ENCODE peak calls at places on chromosomes 6 and 20, in nine cellular contexts. V is RCC 7860; U is iris pigment epithelial cell; Q is omental fat pad; X is hypothalamus; C is endodermal cell; M is activated CD8-positive, alpha-beta T cell treated with anti-CD3 and anti-CD28 coated beads, Interleukin-2, amount 10 ng/mL, durations not matched to agents 7 days and 5 days; I is DMS153; Z is KBM-7. T is an unnamed sample.

GRCh38 chr20:25669826-25670422 is 26.7 kb downstream of the ZNF337 start:
- DNase-seq in V (no peak), U (peak), Q (no peak), X (no peak), C (peak), M (no peak), I (no peak), Z (no peak), T (no peak)

GRCh38 chr6:118980063-118980462 is 45.1 kb upstream of the MCM9 start:
- DNase-seq in V (no peak), U (peak), Q (peak), X (no peak), C (no peak), M (no peak), I (no peak), Z (peak), T (no peak)

GRCh38 chr6:12064125-12064524 is 52.0 kb downstream of the HIVEP1 start:
- DNase-seq in V (no peak), U (no peak), Q (no peak), X (no peak), C (no peak), M (no peak), I (no peak), Z (no peak), T (no peak)

GRCh38 chr20:62549029-62549428 is 73.2 kb upstream of the GATA5 start:
- DNase-seq in V (no peak), U (no peak), Q (no peak), X (no peak), C (no peak), M (no peak), I (no peak), Z (no peak), T (no peak)

GRCh38 chr6:140960566-140960965 is 1172.2 kb upstream of the GJE1 start:
- DNase-seq in V (no peak), U (peak), Q (no peak), X (no peak), C (no peak), M (no peak), I (no peak), Z (no peak), T (no peak)

GRCh38 chr6:133136177-133136896 is 104.8 kb upstream of the EYA4 start:
- DNase-seq in V (no peak), U (no peak), Q (no peak), X (no peak), C (no peak), M (no peak), I (no peak), Z (no peak), T (no peak)

GRCh38 chr20:58059145-58059544 is 169.3 kb downstream of the ANKRD60 start:
- DNase-seq in V (no peak), U (no peak), Q (no peak), X (no peak), C (no peak), M (peak), I (no peak), Z (no peak), T (no peak)

GRCh38 chr6:166619912-166620311 is 7.1 kb downstream of the RPS6KA2 start:
- DNase-seq in V (no peak), U (peak), Q (no peak), X (no peak), C (peak), M (no peak), I (no peak), Z (no peak), T (no peak)

GRCh38 chr6:149443411-149444181 is 41.2 kb downstream of the ZC3H12D start:
- DNase-seq in V (no peak), U (peak), Q (no peak), X (no peak), C (peak), M (no peak), I (no peak), Z (no peak), T (no peak)

T was measured in T-helper 22 cell.